ENCODE peak calls at places on chromosomes 3 and 15, in four cellular contexts. Q is neural progenitor cell, F is SK-N-SH, S is kidney. K is an unnamed sample.

GRCh38 chr15:31222769-31223345 is 103.8 kb upstream of the KLF13 start:
- DNase-seq in Q (no peak), S (no peak), F (no peak), K (no peak)

GRCh38 chr3:180855364-180855763 is 57.1 kb upstream of the FXR1 start:
- DNase-seq in F (no peak), Q (peak; percentile 69), S (no peak), K (no peak)

GRCh38 chr3:127413871-127414270 is 126.0 kb upstream of the PRR20G start:
- DNase-seq in F (no peak), Q (no peak), S (peak; percentile 35), K (no peak)

GRCh38 chr3:59783468-59783988 is 733.7 kb upstream of the CFAP20DC start:
- DNase-seq in Q (no peak), F (no peak), S (no peak), K (no peak)

GRCh38 chr3:111859974-111860859 is 1.2 kb downstream of the PHLDB2 start:
- DNase-seq in F (peak; percentile 69), Q (peak; percentile 94), S (peak; percentile 90), K (peak; percentile 66)

GRCh38 chr3:156291269-156292123 is 171.1 kb downstream of the KCNAB1 start:
- DNase-seq in S (peak; percentile 69), Q (peak; percentile 76), F (peak; percentile 68), K (no peak)

GRCh38 chr3:49456417-49456816 is 13.7 kb upstream of the DAG1 start:
- DNase-seq in Q (no peak), S (no peak), F (no peak), K (no peak)

GRCh38 chr15:93146196-93146595 is 57.2 kb upstream of the RGMA start:
- DNase-seq in Q (no peak), S (no peak), F (no peak), K (no peak)

GRCh38 chr3:106086636-106087035 is 217.8 kb upstream of the CBLB start:
- DNase-seq in F (no peak), S (no peak), Q (no peak), K (no peak)

GRCh38 chr3:22585504-22585903 is 617.6 kb upstream of the UBE2E2 start:
- DNase-seq in S (no peak), Q (no peak), F (no peak), K (no peak)

GRCh38 chr15:56460046-56460445 is 4.9 kb downstream of the MNS1 start:
- DNase-seq in S (no peak), Q (no peak), F (no peak), K (no peak)

GRCh38 chr15:60079210-60079609 is 75.1 kb downstream of the FOXB1 start:
- DNase-seq in S (no peak), F (no peak), Q (peak; percentile 41), K (no peak)

GRCh38 chr15:96341465-96342142 is 11.1 kb downstream of the NR2F2 start:
- DNase-seq in F (no peak), Q (peak; percentile 62), S (peak; percentile 71), K (peak; percentile 20)

GRCh38 chr3:69691860-69692259 is 47.4 kb upstream of the MITF start:
- DNase-seq in Q (no peak), S (no peak), F (no peak), K (no peak)

GRCh38 chr3:54954516-54954915 is 26.7 kb upstream of the LRTM1 start:
- DNase-seq in S (no peak), F (no peak), Q (peak; percentile 50), K (no peak)

GRCh38 chr15:101201411-101202174 is 50.3 kb downstream of the CHSY1 start:
- DNase-seq in Q (peak; percentile 90), S (peak; percentile 96), F (peak; percentile 75), K (peak; percentile 66)

GRCh38 chr15:73784299-73784698 is 31.1 kb upstream of the INSYN1 start:
- DNase-seq in F (peak; percentile 46), Q (no peak), S (no peak), K (no peak)

GRCh38 chr15:96323250-96324162 is 7.0 kb upstream of the NR2F2 start:
- DNase-seq in Q (peak; percentile 86), F (no peak), S (peak; percentile 54), K (no peak)

GRCh38 chr3:194602580-194603300 is 30.5 kb downstream of the TMEM44 start:
- DNase-seq in S (no peak), Q (no peak), F (no peak), K (no peak)
- H3K27ac ChIP-seq in S (no peak overlapping the region), Q (no peak overlapping the region), F (no peak overlapping the region), K (no peak overlapping the region)

DNA sequence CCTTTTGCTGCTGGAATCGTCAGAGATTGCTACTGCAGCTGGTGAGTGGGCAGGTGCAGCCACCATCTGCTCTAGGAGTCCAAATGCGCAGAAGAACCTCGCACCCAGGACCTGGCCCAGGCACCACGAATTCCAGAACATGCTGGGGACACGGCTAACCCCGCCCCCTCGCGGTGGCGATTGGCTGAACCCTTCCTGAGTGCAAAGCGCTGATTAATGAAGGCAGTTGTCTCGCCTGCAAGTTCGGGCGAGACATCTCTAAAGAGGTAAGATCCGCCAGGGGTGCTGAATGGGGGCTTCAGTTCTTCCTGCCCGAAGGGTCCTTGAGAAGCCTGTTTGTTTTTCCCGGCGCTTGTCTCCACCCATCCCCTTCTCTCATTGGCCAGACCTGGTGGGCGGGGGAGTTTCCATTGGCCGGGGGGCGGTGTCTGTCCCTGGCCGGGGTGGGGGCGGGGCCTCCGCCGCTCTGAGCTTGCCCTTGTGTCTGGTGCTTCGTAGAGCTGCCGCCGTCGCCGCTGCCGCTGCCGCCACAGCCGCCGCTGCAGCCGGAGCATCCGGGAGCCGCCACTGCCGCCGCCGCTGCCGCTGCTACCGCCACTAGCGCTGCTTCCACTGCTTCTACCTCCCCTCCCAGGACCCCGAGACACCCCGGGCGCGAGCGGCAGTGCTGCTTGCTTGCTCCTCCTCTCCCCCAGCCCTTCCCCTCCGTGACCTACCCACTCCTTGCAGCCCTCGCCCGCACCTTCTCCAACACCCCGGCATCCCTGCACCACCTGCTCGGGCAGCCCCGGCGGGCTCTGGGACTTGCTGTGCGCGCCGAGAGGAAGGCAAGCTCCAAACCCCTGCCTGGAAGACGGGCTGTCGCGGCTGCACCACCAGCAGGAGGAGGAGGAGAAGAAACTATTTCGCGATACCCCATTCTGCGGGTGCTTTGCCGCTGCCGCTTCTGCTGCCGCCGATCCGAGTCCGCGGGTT is at the start of gene CADM2:
- DNase-seq in F (peak; percentile 97), S (peak; percentile 93), Q (peak; percentile 97), K (peak; percentile 85)
- H3K9ac ChIP-seq in F (no peak within 1 kb of the TSS), S (no peak within 1 kb of the TSS), Q (no peak within 1 kb of the TSS), K (no peak within 1 kb of the TSS)

GRCh38 chr15:48888836-48889235 is 10.9 kb downstream of the EID1 start:
- DNase-seq in Q (no peak), S (no peak), F (no peak), K (no peak)
- H3K27ac ChIP-seq in Q (no peak overlapping the region), S (no peak overlapping the region), F (peak overlapping the region; percentile 84), K (no peak overlapping the region)

GRCh38 chr3:133038731-133039398 is 674 bp downstream of the TMEM108 start:
- DNase-seq in Q (peak; percentile 88), S (peak; percentile 75), F (peak; percentile 62), K (no peak)
- H3K9ac ChIP-seq in Q (peak overlapping the region; percentile 3), S (no peak overlapping the region), F (peak overlapping the region; percentile 45), K (no peak overlapping the region)

GRCh38 chr3:1552831-1553230 is 460.0 kb downstream of the CNTN6 start:
- DNase-seq in Q (no peak), S (no peak), F (no peak), K (peak; percentile 35)
- H3K27ac ChIP-seq in Q (no peak overlapping the region), S (no peak overlapping the region), F (no peak overlapping the region), K (no peak overlapping the region)

GRCh38 chr3:188620752-188621151 is 466.8 kb downstream of the LPP start:
- DNase-seq in S (no peak), Q (no peak), F (no peak), K (no peak)

GRCh38 chr3:188617988-188618701 is 464.2 kb downstream of the LPP start:
- DNase-seq in Q (no peak), S (no peak), F (no peak), K (no peak)

GRCh38 chr3:188617270-188617669 is 463.3 kb downstream of the LPP start:
- DNase-seq in F (no peak), S (no peak), Q (no peak), K (no peak)
- H3K9ac ChIP-seq in F (no peak overlapping the region), S (no peak overlapping the region), Q (no peak overlapping the region), K (no peak overlapping the region)

DNA sequence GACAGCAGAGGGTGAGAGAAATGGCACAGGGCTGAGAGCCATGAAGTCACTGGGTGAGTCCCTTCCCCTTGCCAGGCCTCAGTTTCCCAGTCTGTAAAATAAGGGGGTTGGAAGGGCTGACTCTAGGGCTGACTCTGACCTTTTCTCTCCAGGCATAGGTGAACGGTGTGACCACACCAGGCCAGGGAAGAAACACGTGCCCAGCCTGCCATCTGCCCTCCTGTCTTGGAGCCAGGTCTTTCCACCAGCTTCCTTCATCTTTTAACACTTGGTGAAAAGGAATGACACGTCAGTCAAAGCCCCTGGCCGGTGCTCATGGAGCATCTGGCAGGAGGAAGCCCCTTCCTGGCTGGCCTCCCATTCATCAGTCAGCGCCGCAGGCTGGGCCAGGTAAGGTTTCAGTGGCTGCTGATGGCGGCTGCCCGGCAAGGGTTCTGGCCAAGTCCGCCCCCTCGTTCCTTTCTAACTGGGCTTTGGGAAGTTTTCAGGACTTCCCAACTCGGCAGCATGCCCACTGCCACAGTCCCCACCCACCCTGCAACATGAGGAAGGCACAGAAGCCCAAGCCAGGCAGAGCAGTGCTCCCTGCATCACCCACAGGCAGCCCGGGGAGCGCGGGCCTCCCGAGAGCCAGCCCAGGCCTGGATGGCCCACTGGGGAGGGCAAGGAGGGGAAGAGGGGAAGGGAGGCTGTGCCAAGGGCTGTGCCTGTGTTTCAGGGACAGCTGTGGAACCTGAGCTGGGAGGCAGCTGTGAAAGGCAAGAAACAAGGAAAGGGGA is 74.2 kb downstream of the CPN2 start:
- DNase-seq in F (no peak), S (no peak), Q (no peak), K (peak; percentile 44)
- H3K27ac ChIP-seq in F (no peak overlapping the region), S (peak overlapping the region; percentile 40), Q (no peak overlapping the region), K (peak overlapping the region; percentile 56)

GRCh38 chr15:25784876-25785642 is 78.1 kb downstream of the ATP10A start:
- DNase-seq in F (no peak), S (peak; percentile 36), Q (no peak), K (no peak)

GRCh38 chr15:25783607-25784131 is 79.5 kb downstream of the ATP10A start:
- DNase-seq in S (peak; percentile 68), Q (peak; percentile 68), F (no peak), K (no peak)

GRCh38 chr15:25785643-25786029 is 77.5 kb downstream of the ATP10A start:
- DNase-seq in S (peak; percentile 50), F (no peak), Q (no peak), K (no peak)

GRCh38 chr15:25783134-25783533 is 80.0 kb downstream of the ATP10A start:
- DNase-seq in F (no peak), S (no peak), Q (no peak), K (no peak)

GRCh38 chr15:25784141-25784540 is 79.0 kb downstream of the ATP10A start:
- DNase-seq in S (peak; percentile 41), Q (no peak), F (no peak), K (no peak)
- H3K9ac ChIP-seq in S (no peak overlapping the region), Q (no peak overlapping the region), F (no peak overlapping the region), K (no peak overlapping the region)